ENCODE peak calls at places on chromosomes 4 and X, in ten cellular contexts. R is astrocyte of the spinal cord; Q is kidney tubule cell; B is H9; U is T-helper 17 cell; H is activated naive CD4-positive, alpha-beta T cell treated with anti-CD3 and anti-CD28 coated beads, Interleukin-2, amount 10 ng/mL, durations not matched to agents 7 days and 5 days; I is H54; M is activated CD8-positive, alpha-beta memory T cell treated with anti-CD3 and anti-CD28 coated beads for 24 hours; K is progenitor cell of endocrine pancreas; L is aorta. Y is an unnamed sample.

GRCh38 chr4:145740796-145741195 is 60.9 kb downstream of the C4orf51 start:
- DNase-seq in R (no peak), Q (no peak), B (no peak), U (no peak), H (no peak), I (no peak), M (no peak), K (no peak), L (no peak), Y (peak)

GRCh38 chr4:38354872-38355271 is 309.1 kb upstream of the KLF3 start:
- DNase-seq in R (no peak), Q (no peak), B (no peak), U (no peak), H (no peak), I (no peak), M (no peak), K (no peak), L (no peak), Y (no peak)

GRCh38 chr4:26459756-26460530 is 30.3 kb downstream of the CCKAR start:
- DNase-seq in R (peak), Q (no peak), B (no peak), U (no peak), H (no peak), I (no peak), M (no peak), K (no peak), L (no peak), Y (no peak)

GRCh38 chr4:102116121-102116520 is 229.2 kb downstream of the SLC39A8 start:
- DNase-seq in R (no peak), Q (no peak), B (no peak), U (no peak), H (no peak), I (no peak), M (no peak), K (no peak), L (no peak), Y (no peak)

GRCh38 chr4:155546451-155546850 is 120.2 kb upstream of the GUCY1A1 start:
- DNase-seq in R (no peak), Q (no peak), B (no peak), U (no peak), H (no peak), I (no peak), M (no peak), K (no peak), L (no peak), Y (no peak)

GRCh38 chrX:13078739-13079444 is 34.5 kb upstream of the FAM9C start:
- DNase-seq in R (peak), Q (peak), B (no peak), U (no peak), H (peak), I (no peak), M (no peak), K (no peak), L (no peak), Y (no peak)

GRCh38 chrX:18889982-18890381 is 93.9 kb downstream of the PHKA2 start:
- DNase-seq in R (no peak), Q (no peak), B (no peak), U (no peak), H (no peak), I (no peak), M (no peak), K (no peak), L (no peak), Y (peak)

GRCh38 chr4:17347445-17347844 is 164.4 kb downstream of the QDPR start:
- DNase-seq in R (peak), Q (peak), B (peak), U (no peak), H (peak), I (peak), M (no peak), K (peak), L (no peak), Y (no peak)

GRCh38 chrX:34877451-34877850 is 65.1 kb upstream of the FAM47B start:
- DNase-seq in R (peak), Q (no peak), B (no peak), U (no peak), H (no peak), I (no peak), M (no peak), K (no peak), L (no peak), Y (no peak)

GRCh38 chrX:154738013-154738738 is 12.7 kb downstream of the GAB3 start:
- DNase-seq in R (peak), Q (peak), B (no peak), U (no peak), H (no peak), I (no peak), M (no peak), K (no peak), L (no peak), Y (no peak)

GRCh38 chr4:77618383-77619241 is 13.0 kb downstream of the CXCL13 start:
- DNase-seq in R (peak), Q (peak), B (peak), U (peak), H (peak), I (peak), M (peak), K (peak), L (no peak), Y (no peak)

GRCh38 chr4:177464026-177464425 is 21.8 kb upstream of the AGA start:
- DNase-seq in R (no peak), Q (no peak), B (no peak), U (no peak), H (no peak), I (no peak), M (no peak), K (no peak), L (no peak), Y (no peak)

GRCh38 chr4:163988921-163989320 is 494.4 kb downstream of the TMA16 start:
- DNase-seq in R (no peak), Q (no peak), B (peak), U (no peak), H (no peak), I (no peak), M (no peak), K (no peak), L (no peak), Y (no peak)

GRCh38 chr4:52094746-52095145 is 43.6 kb downstream of the SPATA18 start:
- DNase-seq in R (no peak), Q (no peak), B (no peak), U (no peak), H (no peak), I (no peak), M (no peak), K (no peak), L (no peak), Y (peak)